ENCODE peak calls at places on chromosomes 1 and 21, in seven cellular contexts. M is neuronal stem cell; A is AG08396; C is upper lobe of right lung; T is uterus; N is central memory CD4-positive, alpha-beta T cell; D is heart right ventricle. X is an unnamed sample.

GRCh38 chr1:25526753-25527152 is 16.7 kb upstream of the LDLRAP1 start:
- DNase-seq in N (no peak), M (no peak), D (no peak), C (no peak), A (no peak), T (no peak), X (no peak)

GRCh38 chr1:10143961-10144485 is 66.3 kb upstream of the KIF1B start:
- DNase-seq in M (no peak), D (no peak), C (no peak), N (no peak), T (no peak), A (no peak), X (no peak)

GRCh38 chr21:45393021-45393420 is 11.9 kb upstream of the COL18A1 start:
- DNase-seq in A (no peak), M (no peak), N (no peak), T (peak), D (no peak), C (peak), X (no peak)

GRCh38 chr1:62725255-62725654 is 37.1 kb upstream of the DOCK7 start:
- DNase-seq in M (no peak), C (no peak), A (peak), N (no peak), D (no peak), T (no peak), X (no peak)

GRCh38 chr1:203175237-203176181 is at the start of gene MYBPH:
- DNase-seq in N (no peak), D (peak), M (no peak), T (no peak), A (no peak), C (no peak), X (no peak)

GRCh38 chr1:9371391-9371935 is 78.8 kb downstream of the SPSB1 start:
- DNase-seq in M (peak), A (peak), N (no peak), C (no peak), T (peak), D (peak), X (no peak)

GRCh38 chr1:58782308-58783089 is 1.3 kb downstream of the JUN start:
- DNase-seq in T (peak), M (peak), A (peak), N (peak), D (peak), C (peak), X (peak)

GRCh38 chr21:32463367-32463766 is 50.9 kb downstream of the EVA1C start:
- DNase-seq in N (no peak), D (no peak), C (no peak), M (no peak), T (peak), A (no peak), X (no peak)

GRCh38 chr1:233289676-233290075 is 5.8 kb downstream of the PCNX2 start:
- DNase-seq in C (no peak), N (no peak), A (no peak), T (no peak), D (no peak), M (no peak), X (no peak)

GRCh38 chr1:210655511-210655910 is 326.8 kb downstream of the HHAT start:
- DNase-seq in T (no peak), M (no peak), A (no peak), N (no peak), C (no peak), D (no peak), X (no peak)

GRCh38 chr1:44616284-44616990 is 57.8 kb downstream of the TMEM53 start:
- DNase-seq in N (no peak), C (no peak), T (no peak), M (no peak), A (no peak), D (no peak), X (no peak)

GRCh38 chr1:162631546-162632233 is 574 bp upstream of the DDR2 start:
- DNase-seq in N (no peak), T (peak), M (no peak), C (no peak), D (peak), A (peak), X (no peak)

GRCh38 chr1:66343569-66344325 is 190.2 kb upstream of the SGIP1 start:
- DNase-seq in A (no peak), N (no peak), D (no peak), M (no peak), T (no peak), C (no peak), X (no peak)

GRCh38 chr21:34885125-34885524 is 164.0 kb downstream of the RUNX1 start:
- DNase-seq in D (no peak), M (no peak), N (no peak), C (no peak), A (no peak), T (no peak), X (peak)

GRCh38 chr1:165762725-165763124 is 5.9 kb downstream of the TMCO1 start:
- DNase-seq in M (no peak), A (no peak), N (no peak), T (no peak), D (no peak), C (no peak), X (no peak)

GRCh38 chr1:26598890-26599289 is 69.3 kb downstream of the RPS6KA1 start:
- DNase-seq in T (no peak), D (no peak), C (no peak), N (no peak), A (no peak), M (no peak), X (no peak)

GRCh38 chr1:155022927-155023236 is 10.7 kb downstream of the DCST2 start:
- DNase-seq in N (no peak), T (no peak), M (no peak), C (no peak), A (no peak), D (no peak), X (no peak)

GRCh38 chr1:32907435-32907834 is 6.2 kb upstream of the TMEM54 start:
- DNase-seq in D (no peak), M (no peak), T (no peak), C (no peak), N (no peak), A (no peak), X (no peak)

GRCh38 chr1:98870959-98871903 is 133.4 kb downstream of the PLPPR5 start:
- DNase-seq in A (no peak), M (no peak), T (no peak), N (peak), D (no peak), C (no peak), X (no peak)

GRCh38 chr1:54850082-54850730 is 36.8 kb downstream of the DHCR24 start:
- DNase-seq in C (peak), A (no peak), D (no peak), M (no peak), T (no peak), N (no peak), X (no peak)

GRCh38 chr1:157277281-157277680 is 139.1 kb upstream of the ETV3 start:
- DNase-seq in M (no peak), T (no peak), A (no peak), N (no peak), D (no peak), C (no peak), X (no peak)